ENCODE peak calls at places on chromosomes 4 and X, in ten cellular contexts. U is right cardiac atrium; D is heart left ventricle; A is PC-9; H is CD8-positive, alpha-beta memory T cell; L is lower lobe of right lung; C is fibroblast of lung; O is kidney; X is left lung; N is heart right ventricle. S is an unnamed sample.

GRCh38 chr4:8396762-8397406 is 43.6 kb downstream of the ACOX3 start:
- DNase-seq in X (no peak), H (no peak), N (no peak), U (peak; percentile 53), D (peak; percentile 20), A (no peak), C (no peak), L (no peak), O (peak; percentile 59), S (no peak)

GRCh38 chr4:1981251-1982055 is 27.3 kb downstream of the NELFA start:
- DNase-seq in A (peak; percentile 32), H (no peak), D (no peak), U (peak; percentile 62), X (peak; percentile 30), C (no peak), N (no peak), O (no peak), L (no peak), S (no peak)

GRCh38 chrX:5965406-5965805 is 263.3 kb downstream of the NLGN4X start:
- DNase-seq in N (no peak), X (no peak), U (no peak), L (no peak), H (no peak), D (no peak), A (no peak), O (no peak), C (no peak), S (no peak)

GRCh38 chr4:87117051-87117729 is 103.2 kb downstream of the KLHL8 start:
- DNase-seq in C (no peak), L (no peak), U (no peak), D (no peak), X (no peak), N (no peak), A (no peak), O (peak; percentile 67), H (no peak), S (no peak)

GRCh38 chrX:97399400-97399799 is 515.7 kb downstream of the RPA4 start:
- DNase-seq in H (no peak), N (no peak), U (no peak), D (no peak), X (no peak), A (no peak), O (no peak), C (peak; percentile 80), L (no peak), S (no peak)

GRCh38 chr4:76748649-76749048 is 149.3 kb downstream of the SOWAHB start:
- DNase-seq in X (no peak), N (no peak), C (peak; percentile 49), L (no peak), D (no peak), H (no peak), O (no peak), A (peak; percentile 22), U (no peak), S (no peak)

GRCh38 chrX:51847463-51847862 is 46.0 kb upstream of the MAGED1 start:
- DNase-seq in A (no peak), H (no peak), O (no peak), D (peak; percentile 21), X (no peak), U (no peak), L (no peak), C (no peak), N (no peak), S (no peak)

GRCh38 chr4:7719354-7720174 is 220.1 kb downstream of the AFAP1 start:
- DNase-seq in N (peak; percentile 72), C (peak; percentile 18), D (peak; percentile 59), U (peak; percentile 82), A (peak; percentile 54), O (no peak), H (peak; percentile 31), L (peak; percentile 62), X (peak; percentile 48), S (peak; percentile 14)

GRCh38 chrX:19638968-19639539 is 123.7 kb upstream of the MAP3K15 start:
- DNase-seq in C (no peak), L (no peak), N (no peak), O (no peak), D (no peak), H (no peak), X (no peak), U (no peak), A (no peak), S (no peak)

GRCh38 chr4:176789955-176790354 is 2.8 kb downstream of the VEGFC start:
- DNase-seq in A (no peak), U (no peak), O (no peak), L (no peak), D (no peak), N (no peak), X (no peak), C (peak; percentile 71), H (no peak), S (no peak)

GRCh38 chrX:69616520-69617203 is 749 bp downstream of the EDA start:
- DNase-seq in N (peak; percentile 27), X (peak; percentile 32), A (no peak), H (no peak), L (peak; percentile 41), D (peak; percentile 48), U (peak; percentile 70), O (peak; percentile 64), C (no peak), S (peak; percentile 0)

GRCh38 chrX:69614896-69615295 is 1.0 kb upstream of the EDA start:
- DNase-seq in U (no peak), N (no peak), C (no peak), X (no peak), H (no peak), L (no peak), O (no peak), D (peak; percentile 36), A (no peak), S (no peak)

GRCh38 chrX:69613946-69614345 is 2.0 kb upstream of the EDA start:
- DNase-seq in A (no peak), U (no peak), O (no peak), N (no peak), C (no peak), H (no peak), X (no peak), L (no peak), D (no peak), S (no peak)

GRCh38 chrX:69615323-69615722 is 590 bp upstream of the EDA start:
- DNase-seq in U (peak; percentile 32), A (no peak), N (no peak), D (no peak), H (no peak), C (no peak), O (no peak), L (no peak), X (no peak), S (no peak)

GRCh38 chrX:69615779-69616519 is at the start of gene EDA:
- DNase-seq in A (peak; percentile 11), O (peak; percentile 95), U (peak; percentile 96), X (peak; percentile 81), N (peak; percentile 88), C (peak; percentile 28), D (peak; percentile 92), L (peak; percentile 87), H (peak; percentile 58), S (peak; percentile 19)
- H3K4me3 ChIP-seq in A (no peak within 1 kb of the TSS), O (peak within 1 kb of the TSS; percentile 55), U (peak within 1 kb of the TSS; percentile 82), X (peak within 1 kb of the TSS; percentile 40), N (peak within 1 kb of the TSS; percentile 49), C (peak within 1 kb of the TSS; percentile 56), D (peak within 1 kb of the TSS; percentile 72), L (peak within 1 kb of the TSS; percentile 69), H (no peak within 1 kb of the TSS), S (peak within 1 kb of the TSS; percentile 53)

DNA sequence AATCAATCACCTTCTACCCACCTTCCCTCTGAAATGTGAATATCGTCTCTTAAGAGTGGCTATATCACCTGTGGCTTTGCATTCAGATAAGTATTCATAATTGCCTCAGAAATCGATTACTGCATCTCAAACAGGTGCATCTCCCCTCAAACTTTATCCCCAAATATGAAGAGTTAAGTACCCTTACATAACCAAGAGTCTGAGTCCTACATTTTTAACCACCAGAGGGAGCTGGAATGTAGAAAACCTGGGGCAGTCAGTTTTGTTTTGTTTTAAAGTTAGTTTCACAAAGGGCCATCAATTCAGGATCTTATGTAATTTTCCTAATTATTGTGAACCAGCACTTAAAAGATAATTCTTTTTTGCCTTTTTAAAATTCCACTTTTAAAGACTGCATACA is 5.7 kb downstream of the TCEANC start:
- DNase-seq in A (no peak), X (no peak), H (peak; percentile 64), L (no peak), D (no peak), U (no peak), O (no peak), N (no peak), C (peak; percentile 41), S (no peak)
- H3K27ac ChIP-seq in A (peak overlapping the region; percentile 91), X (peak overlapping the region; percentile 64), H (no peak overlapping the region), L (peak overlapping the region; percentile 18), D (no peak overlapping the region), U (no peak overlapping the region), O (no peak overlapping the region), N (peak overlapping the region; percentile 48), C (no peak overlapping the region), S (no peak overlapping the region)

GRCh38 chr4:40196260-40196659 is 571 bp upstream of the RHOH start:
- DNase-seq in H (no peak), A (no peak), C (no peak), U (no peak), O (no peak), D (no peak), L (no peak), N (no peak), X (no peak), S (no peak)
- H3K4me1 ChIP-seq in H (peaks cover 43% of the 10 kb centered on the region), A (peaks cover 16% of the 10 kb centered on the region), C (no peaks in the 10 kb centered on the region), U (no peaks in the 10 kb centered on the region), O (no peaks in the 10 kb centered on the region), D (no peaks in the 10 kb centered on the region), L (no peaks in the 10 kb centered on the region), N (no peaks in the 10 kb centered on the region), X (peaks cover 21% of the 10 kb centered on the region), S (peaks cover 33% of the 10 kb centered on the region)

GRCh38 chrX:10485331-10485730 is 135.1 kb downstream of the MID1 start:
- DNase-seq in H (no peak), L (no peak), X (no peak), U (no peak), D (no peak), A (no peak), N (no peak), C (peak; percentile 48), O (no peak), S (no peak)
- H3K4me3 ChIP-seq in H (no peak overlapping the region), L (no peak overlapping the region), X (no peak overlapping the region), U (no peak overlapping the region), D (no peak overlapping the region), A (no peak overlapping the region), N (no peak overlapping the region), C (no peak overlapping the region), O (no peak overlapping the region), S (no peak overlapping the region)

S was measured in effector memory CD4-positive, alpha-beta T cell.